ENCODE peak calls at places on chromosomes 16 and 17, in five cellular contexts. S is ovary, G is mesendoderm, D is adipocyte, L is GM12878. K is an unnamed sample. For H3K4me1, the result is how much of the 10 kb centered on the place peaks cover.

GRCh38 chr16:3645504-3646347 is 8.8 kb upstream of the DNASE1 start:
- DNase-seq in S (no peak), G (peak), D (no peak), L (no peak), K (no peak)

GRCh38 chr17:34850964-34851363 is 110.3 kb downstream of the CCT6B start:
- DNase-seq in S (no peak), G (peak), D (no peak), L (no peak), K (no peak)

GRCh38 chr16:21239646-21240045 is 6.1 kb downstream of the ANKS4B start:
- DNase-seq in S (no peak), G (no peak), D (no peak), L (no peak), K (no peak)

GRCh38 chr17:4971826-4972225 is 4.2 kb upstream of the SPAG7 start:
- DNase-seq in S (no peak), G (no peak), D (no peak), L (no peak), K (no peak)

GRCh38 chr16:65119905-65120341 is 1.9 kb downstream of the CDH11 start:
- DNase-seq in S (peak), G (peak), D (peak), L (no peak), K (no peak)

GRCh38 chr16:2040450-2041105 is 7.1 kb downstream of the NTHL1 start:
- DNase-seq in S (no peak), G (no peak), D (no peak), L (no peak), K (no peak)

GRCh38 chr17:82849076-82849945 is 9.5 kb upstream of the ZNF750 start:
- DNase-seq in S (no peak), G (no peak), D (no peak), L (no peak), K (no peak)

GRCh38 chr16:3637371-3637923 is 17.0 kb upstream of the DNASE1 start:
- DNase-seq in S (no peak), G (peak), D (peak), L (no peak), K (no peak)

GRCh38 chr17:49557204-49558024 is 18.3 kb upstream of the NXPH3 start:
- DNase-seq in S (no peak), G (peak), D (peak), L (no peak), K (peak)

GRCh38 chr17:77373298-77374169 is 232.8 kb downstream of the SEC14L1 start:
- DNase-seq in S (peak), G (peak), D (peak), L (no peak), K (no peak)

GRCh38 chr17:4497101-4497824 is 1.4 kb upstream of the SPNS2 start:
- DNase-seq in S (no peak), G (no peak), D (peak), L (peak), K (peak)

GRCh38 chr17:37255434-37255833 is 120.4 kb upstream of the C17orf78 start:
- DNase-seq in S (no peak), G (no peak), D (no peak), L (no peak), K (no peak)

GRCh38 chr16:2842340-2843000 is 12.4 kb downstream of the ZG16B start:
- DNase-seq in S (peak), G (peak), D (peak), L (no peak), K (no peak)

GRCh38 chr16:55642611-55643010 is 13.2 kb upstream of the SLC6A2 start:
- DNase-seq in S (no peak), G (no peak), D (no peak), L (no peak), K (no peak)

GRCh38 chr16:83842755-83843507 is 35.2 kb downstream of the HSBP1 start:
- DNase-seq in S (no peak), G (peak), D (peak), L (no peak), K (no peak)

GRCh38 chr17:81513669-81514484 is 1.3 kb upstream of the ACTG1 start:
- DNase-seq in S (peak), G (peak), D (peak), L (no peak), K (peak)

GRCh38 chr16:48000622-48001021 is 155.2 kb downstream of the ABCC12 start:
- DNase-seq in S (no peak), G (no peak), D (no peak), L (no peak), K (no peak)

GRCh38 chr17:1486802-1487695 is 5.4 kb downstream of the MYO1C start:
- DNase-seq in S (peak), G (peak), D (peak), L (peak), K (peak)

GRCh38 chr17:19346351-19347255 is 15.9 kb downstream of the B9D1 start:
- DNase-seq in S (peak), G (no peak), D (peak), L (no peak), K (peak)

GRCh38 chr16:67760206-67760605 is 41.1 kb upstream of the GFOD2 start:
- DNase-seq in S (no peak), G (no peak), D (no peak), L (no peak), K (no peak)

DNA sequence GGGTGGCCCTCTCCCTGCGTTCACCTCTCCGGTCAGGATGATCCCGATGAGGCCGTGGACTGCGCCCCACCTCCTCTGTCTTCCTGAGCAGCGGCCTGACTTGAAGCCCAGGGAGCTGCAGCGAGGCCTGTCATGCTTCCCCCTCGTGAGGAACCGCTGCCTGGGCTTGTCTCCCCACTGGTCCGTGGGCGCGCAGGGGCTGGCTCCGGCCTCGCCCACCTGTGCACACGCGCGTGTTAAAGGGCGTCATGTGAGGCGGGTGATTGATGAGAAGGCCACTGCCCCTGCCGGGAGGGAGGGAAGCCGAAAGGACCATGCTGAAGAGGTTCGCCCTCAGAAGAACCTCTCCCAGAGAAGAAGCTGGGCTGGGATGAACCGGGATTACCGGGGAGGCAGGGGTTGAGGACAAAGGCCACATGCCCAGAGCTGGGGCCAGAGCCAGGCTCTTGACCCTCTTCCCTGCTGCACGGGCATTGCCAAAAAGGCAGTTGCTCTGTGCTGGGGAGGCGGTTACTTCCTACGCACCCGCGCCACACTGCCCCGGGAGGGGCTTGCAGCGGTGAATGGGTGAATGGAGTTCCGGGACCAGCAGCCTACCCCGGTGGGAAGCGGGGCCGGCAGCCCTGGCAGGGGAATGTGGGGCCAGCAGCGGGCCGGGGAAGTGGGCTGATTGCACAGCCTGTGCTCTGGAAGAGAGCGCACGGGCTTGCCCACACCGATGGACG is 85.9 kb upstream of the GSE1 start:
- DNase-seq in S (no peak), G (no peak), D (no peak), L (no peak), K (no peak)
- H3K4me1 ChIP-seq in S (under half), G (under half), D (under half), L (under half), K (under half)

GRCh38 chr17:40112718-40113109 is 9.1 kb upstream of the MSL1 start:
- DNase-seq in S (peak), G (no peak), D (no peak), L (no peak), K (no peak)
- H3K4me1 ChIP-seq in S (under half), G (under half), D (half or more), L (under half), K (half or more)

GRCh38 chr17:8944083-8944482 is 21.4 kb downstream of the PIK3R5 start:
- DNase-seq in S (no peak), G (no peak), D (no peak), L (no peak), K (no peak)
- H3K4me1 ChIP-seq in S (under half), G (under half), D (under half), L (half or more), K (under half)

GRCh38 chr16:12095275-12096161 is 119.0 kb downstream of the SNX29 start:
- DNase-seq in S (peak), G (peak), D (peak), L (no peak), K (peak)

GRCh38 chr16:12096162-12096781 is 119.7 kb downstream of the SNX29 start:
- DNase-seq in S (no peak), G (no peak), D (no peak), L (no peak), K (no peak)

GRCh38 chr16:12098429-12099310 is 122.1 kb downstream of the SNX29 start:
- DNase-seq in S (no peak), G (no peak), D (no peak), L (no peak), K (no peak)

GRCh38 chr16:12097523-12098428 is 121.2 kb downstream of the SNX29 start:
- DNase-seq in S (peak), G (peak), D (peak), L (no peak), K (peak)

GRCh38 chr16:12096828-12097522 is 120.4 kb downstream of the SNX29 start:
- DNase-seq in S (no peak), G (no peak), D (no peak), L (no peak), K (no peak)
- H3K4me1 ChIP-seq in S (under half), G (under half), D (under half), L (under half), K (under half)

DNA sequence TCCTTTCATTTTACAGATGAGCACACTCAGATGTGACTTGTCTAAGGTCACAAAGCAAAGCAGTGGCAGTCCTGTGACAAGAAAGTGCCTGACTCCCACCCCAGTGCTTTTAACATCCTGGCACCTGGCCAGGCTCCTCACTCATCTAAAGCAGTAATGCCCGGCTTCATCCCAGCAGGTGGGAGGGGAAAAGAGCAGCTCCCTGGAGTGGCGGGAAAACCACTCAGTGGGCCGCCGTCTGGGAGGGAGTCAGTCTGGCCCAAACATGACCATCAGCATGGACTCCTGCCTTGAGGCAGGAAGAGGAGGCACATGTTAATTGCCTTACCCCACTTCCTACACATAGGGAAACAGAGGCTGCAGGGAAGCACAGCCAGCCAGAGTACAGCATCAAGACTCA is 2.6 kb downstream of the PCGF2 start:
- DNase-seq in S (no peak), G (no peak), D (no peak), L (no peak), K (no peak)
- H3K4me1 ChIP-seq in S (under half), G (under half), D (under half), L (under half), K (under half)